ENCODE peak calls at places on chromosomes 2 and 18, in six cellular contexts. W, A, J, O, C and V are unnamed samples.

GRCh38 chr18:14026199-14026598 is 106.0 kb downstream of the ZNF519 start:
- DNase-seq in W (no peak), A (no peak), J (no peak), O (no peak), C (no peak), V (no peak)

GRCh38 chr2:127096280-127096679 is 10.7 kb downstream of the BIN1 start:
- DNase-seq in W (no peak), A (peak), J (no peak), O (no peak), C (no peak), V (no peak)

GRCh38 chr2:43251171-43251731 is 24.8 kb upstream of the ZFP36L2 start:
- DNase-seq in W (no peak), A (no peak), J (no peak), O (peak), C (no peak), V (peak)

GRCh38 chr2:175275499-175275898 is 94.0 kb upstream of the ATP5MC3 start:
- DNase-seq in W (no peak), A (no peak), J (no peak), O (no peak), C (no peak), V (no peak)

GRCh38 chr2:14182227-14182946 is 450.1 kb upstream of the LRATD1 start:
- DNase-seq in W (no peak), A (peak), J (no peak), O (no peak), C (no peak), V (no peak)

GRCh38 chr2:100983201-100983600 is 18.9 kb upstream of the RPL31 start:
- DNase-seq in W (no peak), A (no peak), J (no peak), O (no peak), C (no peak), V (no peak)

GRCh38 chr2:38750011-38750792 is 959 bp downstream of the SRSF7 start:
- DNase-seq in W (no peak), A (peak), J (no peak), O (peak), C (peak), V (no peak)

GRCh38 chr2:86825020-86825727 is 34.5 kb upstream of the CD8A start:
- DNase-seq in W (no peak), A (no peak), J (no peak), O (no peak), C (no peak), V (no peak)

GRCh38 chr2:222969491-222969890 is 82.5 kb upstream of the KCNE4 start:
- DNase-seq in W (no peak), A (no peak), J (no peak), O (peak), C (no peak), V (peak)

GRCh38 chr2:20433946-20434553 is 12.8 kb upstream of the RHOB start:
- DNase-seq in W (no peak), A (no peak), J (peak), O (no peak), C (no peak), V (no peak)